ENCODE peak calls at places on chromosome 1, in ten cellular contexts. W is heart right ventricle; B is activated CD4-positive, alpha-beta T cell treated with anti-CD3 and anti-CD28 coated beads, Interleukin-2, amount 10 ng/mL, durations not matched to agents 7 days and 5 days; M is hepatic stellate cell; F is NCI-H1092; P is brain microvascular endothelial cell; D is NCI-H526 treated with DMSO at 0.1 percent for 48 hours; A is activated T-cell treated with anti-CD3 and anti-CD28 coated beads for 24 hours; T is PC-3; C is dermis blood vessel endothelial cell. V is an unnamed sample.

GRCh38 chr1:228964178-228964819 is 229.0 kb downstream of the RHOU start:
- DNase-seq in W (no peak), B (no peak), M (peak; percentile 37), F (no peak), P (peak; percentile 69), D (no peak), A (no peak), T (peak; percentile 27), C (peak; percentile 11), V (no peak)

GRCh38 chr1:155207578-155208405 is at the start of gene THBS3:
- DNase-seq in W (peak; percentile 52), B (no peak), M (no peak), F (peak; percentile 56), P (peak; percentile 27), D (no peak), A (no peak), T (peak; percentile 19), C (peak; percentile 47), V (no peak)

GRCh38 chr1:74824497-74825107 is 91.7 kb downstream of the TYW3 start:
- DNase-seq in W (no peak), B (no peak), M (no peak), F (no peak), P (no peak), D (no peak), A (no peak), T (no peak), C (no peak), V (no peak)

GRCh38 chr1:7613106-7613850 is 157.8 kb upstream of the VAMP3 start:
- DNase-seq in W (no peak), B (no peak), M (no peak), F (no peak), P (no peak), D (no peak), A (no peak), T (no peak), C (no peak), V (no peak)

GRCh38 chr1:21472861-21473260 is 32.9 kb downstream of the NBPF3 start:
- DNase-seq in W (no peak), B (no peak), M (no peak), F (no peak), P (no peak), D (no peak), A (no peak), T (no peak), C (no peak), V (no peak)

GRCh38 chr1:17620448-17620847 is 81.0 kb downstream of the ARHGEF10L start:
- DNase-seq in W (no peak), B (no peak), M (no peak), F (no peak), P (no peak), D (no peak), A (no peak), T (no peak), C (no peak), V (no peak)

GRCh38 chr1:154420172-154420571 is 15.0 kb downstream of the IL6R start:
- DNase-seq in W (peak; percentile 82), B (peak; percentile 25), M (peak; percentile 92), F (no peak), P (peak; percentile 86), D (no peak), A (no peak), T (peak; percentile 91), C (peak; percentile 96), V (peak; percentile 16)

GRCh38 chr1:208081972-208082371 is 162.2 kb downstream of the PLXNA2 start:
- DNase-seq in W (no peak), B (no peak), M (no peak), F (no peak), P (no peak), D (no peak), A (no peak), T (no peak), C (no peak), V (no peak)

GRCh38 chr1:111909010-111909409 is 80.5 kb downstream of the KCND3 start:
- DNase-seq in W (no peak), B (no peak), M (no peak), F (peak; percentile 54), P (no peak), D (no peak), A (no peak), T (no peak), C (no peak), V (no peak)

GRCh38 chr1:235088907-235089306 is 39.7 kb downstream of the TOMM20 start:
- DNase-seq in W (no peak), B (no peak), M (no peak), F (no peak), P (no peak), D (no peak), A (no peak), T (no peak), C (no peak), V (no peak)

GRCh38 chr1:220881918-220882891 is 3.0 kb downstream of the HLX start:
- DNase-seq in W (peak; percentile 47), B (no peak), M (peak; percentile 75), F (no peak), P (no peak), D (no peak), A (no peak), T (no peak), C (peak; percentile 44), V (peak; percentile 83)

GRCh38 chr1:14625587-14626447 is 27.3 kb downstream of the KAZN start:
- DNase-seq in W (no peak), B (no peak), M (no peak), F (no peak), P (no peak), D (no peak), A (no peak), T (peak; percentile 35), C (no peak), V (no peak)

GRCh38 chr1:109040627-109041613 is 982 bp downstream of the WDR47 start:
- DNase-seq in W (peak; percentile 42), B (peak; percentile 43), M (peak; percentile 38), F (peak; percentile 23), P (no peak), D (no peak), A (peak; percentile 16), T (peak; percentile 6), C (peak; percentile 41), V (peak; percentile 45)

GRCh38 chr1:169483500-169483966 is 2.2 kb downstream of the SLC19A2 start:
- DNase-seq in W (no peak), B (no peak), M (no peak), F (no peak), P (no peak), D (peak; percentile 35), A (no peak), T (peak; percentile 51), C (no peak), V (peak; percentile 47)

GRCh38 chr1:83583351-83584014 is 415.4 kb downstream of the TTLL7 start:
- DNase-seq in W (no peak), B (peak; percentile 45), M (no peak), F (peak; percentile 23), P (no peak), D (peak; percentile 9), A (no peak), T (peak; percentile 23), C (peak; percentile 2), V (no peak)

GRCh38 chr1:15950302-15950701 is 25.6 kb downstream of the ZBTB17 start:
- DNase-seq in W (no peak), B (no peak), M (no peak), F (no peak), P (no peak), D (no peak), A (peak; percentile 53), T (no peak), C (no peak), V (no peak)

GRCh38 chr1:233788687-233789086 is 115.8 kb upstream of the SLC35F3 start:
- DNase-seq in W (no peak), B (no peak), M (no peak), F (no peak), P (no peak), D (no peak), A (no peak), T (peak; percentile 83), C (no peak), V (no peak)

GRCh38 chr1:244239261-244239770 is 188.2 kb downstream of the ZBTB18 start:
- DNase-seq in W (no peak), B (peak; percentile 12), M (no peak), F (no peak), P (no peak), D (peak; percentile 50), A (no peak), T (no peak), C (no peak), V (peak; percentile 61)

GRCh38 chr1:152926091-152926490 is 17.7 kb downstream of the IVL start:
- DNase-seq in W (no peak), B (no peak), M (peak; percentile 22), F (no peak), P (no peak), D (no peak), A (no peak), T (peak; percentile 78), C (no peak), V (peak; percentile 3)

GRCh38 chr1:169103443-169103842 is 3.0 kb upstream of the ATP1B1 start:
- DNase-seq in W (no peak), B (no peak), M (no peak), F (no peak), P (no peak), D (no peak), A (no peak), T (no peak), C (no peak), V (no peak)

GRCh38 chr1:34709547-34709946 is 45.3 kb upstream of the GJB5 start:
- DNase-seq in W (no peak), B (no peak), M (no peak), F (no peak), P (peak; percentile 7), D (no peak), A (no peak), T (peak; percentile 23), C (peak; percentile 4), V (no peak)

GRCh38 chr1:28401760-28402159 is 32.2 kb downstream of the PHACTR4 start:
- DNase-seq in W (no peak), B (no peak), M (no peak), F (no peak), P (no peak), D (no peak), A (no peak), T (no peak), C (no peak), V (no peak)

GRCh38 chr1:53896673-53897229 is 2.8 kb downstream of the DIO1 start:
- DNase-seq in W (no peak), B (no peak), M (peak; percentile 61), F (no peak), P (no peak), D (no peak), A (no peak), T (peak; percentile 80), C (no peak), V (peak; percentile 14)

GRCh38 chr1:154839691-154840090 is 30.4 kb downstream of the KCNN3 start:
- DNase-seq in W (no peak), B (no peak), M (no peak), F (no peak), P (no peak), D (no peak), A (no peak), T (no peak), C (no peak), V (no peak)

GRCh38 chr1:58180537-58180936 is 366.0 kb downstream of the OMA1 start:
- DNase-seq in W (no peak), B (no peak), M (no peak), F (no peak), P (no peak), D (no peak), A (no peak), T (no peak), C (no peak), V (no peak)

GRCh38 chr1:18190598-18190997 is 83.0 kb downstream of the IGSF21 start:
- DNase-seq in W (no peak), B (no peak), M (no peak), F (no peak), P (no peak), D (no peak), A (no peak), T (no peak), C (no peak), V (no peak)

GRCh38 chr1:246724725-246725095 is 501 bp downstream of the SCCPDH start:
- DNase-seq in W (no peak), B (no peak), M (no peak), F (peak; percentile 32), P (peak; percentile 26), D (peak; percentile 64), A (no peak), T (peak; percentile 57), C (peak; percentile 48), V (peak; percentile 72)

GRCh38 chr1:184792450-184792969 is 37.9 kb upstream of the EDEM3 start:
- DNase-seq in W (peak; percentile 49), B (no peak), M (peak; percentile 84), F (no peak), P (peak; percentile 95), D (no peak), A (no peak), T (peak; percentile 93), C (peak; percentile 93), V (peak; percentile 82)

V was measured in KBM-7.